ENCODE peak calls at places on chromosomes 2 and 18, in seven cellular contexts. P is mucosa of descending colon, O is DMS 273 treated with DMSO at 0.1 percent for 48 hours, H is AG10803, Y is mesenteric fat pad, W is cardiac fibroblast, V is AG08395. R is an unnamed sample.

GRCh38 chr18:35588122-35588521 is 6.6 kb downstream of the GALNT1 start:
- DNase-seq in W (no peak), H (no peak), Y (no peak), P (no peak), V (no peak), O (no peak), R (no peak)

GRCh38 chr2:57881998-57882884 is 164.4 kb upstream of the VRK2 start:
- DNase-seq in V (peak), P (no peak), O (no peak), Y (no peak), H (peak), W (peak), R (peak)

GRCh38 chr18:57898506-57899124 is 95.5 kb upstream of the ATP8B1 start:
- DNase-seq in P (no peak), V (peak), W (peak), O (peak), H (peak), Y (no peak), R (peak)

GRCh38 chr2:201964631-201965206 is 68.9 kb upstream of the FZD7 start:
- DNase-seq in W (no peak), H (peak), V (peak), Y (no peak), P (no peak), O (no peak), R (no peak)

GRCh38 chr2:240622631-240623235 is 2.5 kb upstream of the GPR35 start:
- DNase-seq in V (no peak), W (no peak), O (no peak), P (peak), H (no peak), Y (peak), R (no peak)

GRCh38 chr2:162072976-162073775 is 839 bp downstream of the DPP4 start:
- DNase-seq in W (peak), P (no peak), O (no peak), V (no peak), Y (no peak), H (peak), R (peak)

GRCh38 chr2:99867690-99868089 is 274.7 kb downstream of the AFF3 start:
- DNase-seq in H (no peak), V (peak), W (peak), O (no peak), Y (no peak), P (no peak), R (no peak)

GRCh38 chr2:235324324-235324723 is 169.5 kb upstream of the AGAP1 start:
- DNase-seq in V (no peak), W (no peak), P (no peak), H (no peak), Y (no peak), O (no peak), R (no peak)

GRCh38 chr18:32553174-32553573 is 82.5 kb upstream of the GAREM1 start:
- DNase-seq in P (no peak), W (no peak), V (no peak), H (no peak), O (no peak), Y (no peak), R (peak)

GRCh38 chr2:223117533-223117932 is 65.5 kb downstream of the KCNE4 start:
- DNase-seq in Y (no peak), W (no peak), O (no peak), H (no peak), P (no peak), V (no peak), R (no peak)

GRCh38 chr2:73403237-73403636 is 17.6 kb downstream of the ALMS1 start:
- DNase-seq in W (no peak), O (no peak), V (no peak), H (no peak), Y (no peak), P (no peak), R (no peak)

GRCh38 chr2:176763871-176764404 is 448.7 kb upstream of the HNRNPA3 start:
- DNase-seq in V (no peak), W (no peak), H (no peak), Y (no peak), P (no peak), O (no peak), R (no peak)

GRCh38 chr2:143802242-143802641 is 673.0 kb downstream of the ARHGAP15 start:
- DNase-seq in H (peak), V (peak), O (no peak), W (peak), P (no peak), Y (no peak), R (no peak)

GRCh38 chr2:37367984-37368383 is 23.6 kb downstream of the QPCT start:
- DNase-seq in O (no peak), H (no peak), Y (no peak), V (no peak), W (no peak), P (no peak), R (no peak)

GRCh38 chr2:145012214-145012670 is 492.3 kb upstream of the ZEB2 start:
- DNase-seq in W (peak), O (no peak), Y (no peak), V (no peak), P (no peak), H (no peak), R (peak)

GRCh38 chr2:146806295-146807005 is 1038.4 kb upstream of the ACVR2A start:
- DNase-seq in P (no peak), Y (no peak), O (peak), H (no peak), V (no peak), W (peak), R (peak)

GRCh38 chr2:48439102-48439501 is 90.9 kb upstream of the STON1 start:
- DNase-seq in H (no peak), W (peak), Y (no peak), P (no peak), O (no peak), V (no peak), R (peak)

GRCh38 chr2:241237949-241238371 is 49.5 kb downstream of the ANO7 start:
- DNase-seq in H (no peak), V (no peak), O (no peak), Y (no peak), W (no peak), P (no peak), R (no peak)